ENCODE peak calls at places on chromosomes 16 and 17, in four cellular contexts. W, B, Z and N are unnamed samples.

GRCh38 chr17:43634681-43635125 is 27.0 kb downstream of the MEOX1 start:
- DNase-seq in B (no peak), Z (no peak), W (no peak), N (no peak)

GRCh38 chr17:41785091-41785875 is 1.2 kb downstream of the JUP start:
- DNase-seq in B (no peak), Z (peak), W (no peak), N (peak)

GRCh38 chr16:85687651-85688471 is 893 bp downstream of the GINS2 start:
- DNase-seq in B (no peak), Z (no peak), W (no peak), N (no peak)

GRCh38 chr17:33871720-33872535 is 383.2 kb upstream of the CCL2 start:
- DNase-seq in B (no peak), Z (peak), W (no peak), N (no peak)

GRCh38 chr16:79391395-79391794 is 209.1 kb downstream of the MAF start:
- DNase-seq in B (no peak), Z (no peak), W (no peak), N (no peak)

GRCh38 chr17:4802228-4802627 is at the start of gene C17orf114:
- DNase-seq in B (no peak), W (no peak), Z (no peak), N (no peak)

GRCh38 chr17:70913086-70913485 is 743.8 kb downstream of the KCNJ2 start:
- DNase-seq in W (no peak), B (no peak), Z (no peak), N (no peak)

GRCh38 chr16:86080131-86080875 is 181.3 kb downstream of the IRF8 start:
- DNase-seq in W (no peak), Z (no peak), B (no peak), N (no peak)

GRCh38 chr16:17448640-17449638 is 21.8 kb downstream of the XYLT1 start:
- DNase-seq in B (no peak), W (no peak), Z (no peak), N (peak)

GRCh38 chr17:16398270-16399267 is 16.8 kb upstream of the TRPV2 start:
- DNase-seq in Z (peak), W (peak), B (peak), N (no peak)

GRCh38 chr16:88338896-88339295 is 43.9 kb upstream of the ZNF469 start:
- DNase-seq in B (no peak), Z (no peak), W (no peak), N (no peak)

GRCh38 chr17:49386373-49386772 is 24.3 kb upstream of the ZNF652 start:
- DNase-seq in B (no peak), Z (no peak), W (no peak), N (no peak)

DNA sequence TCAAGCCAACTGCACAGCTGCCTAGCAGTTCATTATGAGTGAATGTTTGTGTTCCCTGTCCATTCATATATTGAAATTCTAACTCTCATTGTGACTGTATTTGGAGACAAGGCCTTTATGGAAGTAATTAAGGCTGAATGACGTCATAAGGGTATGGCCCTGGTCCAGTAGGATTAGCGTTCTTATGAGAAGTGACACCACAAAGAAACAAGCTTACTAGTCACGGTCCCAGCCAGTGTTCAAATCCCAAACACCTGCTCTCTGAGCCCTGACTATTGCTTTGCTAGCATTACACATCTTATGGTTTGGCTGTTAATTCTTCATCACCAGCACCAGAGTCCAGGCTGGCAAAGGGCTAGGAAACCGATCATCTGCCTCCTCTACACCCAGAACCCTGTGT is 2.2 kb downstream of the ZNF668 start:
- DNase-seq in W (no peak), B (no peak), Z (no peak), N (no peak)
- TF ChIP-seq SPI1 in W (no peak), B (no peak), Z (no peak), N (no peak)

GRCh38 chr16:57007530-57007929 is 18.2 kb downstream of the NLRC5 start:
- DNase-seq in W (no peak), Z (no peak), B (no peak), N (no peak)
- TF ChIP-seq SPI1 in W (no peak), Z (no peak), B (no peak), N (no peak)

GRCh38 chr17:36858119-36859002 is 78.9 kb upstream of the LHX1 start:
- DNase-seq in Z (no peak), W (no peak), B (no peak), N (no peak)
- TF ChIP-seq SPI1 in Z (no peak), W (no peak), B (no peak), N (no peak)

GRCh38 chr17:37488607-37489196 is 989 bp upstream of the DUSP14 start:
- DNase-seq in Z (peak), B (no peak), W (peak), N (peak)

GRCh38 chr17:37490638-37491614 is 1.2 kb downstream of the DUSP14 start:
- DNase-seq in B (no peak), Z (peak), W (no peak), N (peak)

GRCh38 chr17:37489197-37490001 is at the start of gene DUSP14:
- DNase-seq in Z (peak), B (no peak), W (peak), N (peak)

GRCh38 chr17:37488009-37488604 is 1.6 kb upstream of the DUSP14 start:
- DNase-seq in Z (peak), B (no peak), W (no peak), N (peak)

GRCh38 chr17:37490022-37490587 is 414 bp downstream of the DUSP14 start:
- DNase-seq in W (peak), Z (no peak), B (no peak), N (peak)
- TF ChIP-seq SPI1 in W (no peak), Z (no peak), B (no peak), N (no peak)

GRCh38 chr16:27231692-27232060 is 28.4 kb downstream of the KDM8 start:
- DNase-seq in Z (no peak), B (no peak), W (no peak), N (no peak)

GRCh38 chr16:27232061-27232841 is 28.9 kb downstream of the KDM8 start:
- DNase-seq in B (peak), W (no peak), Z (no peak), N (peak)

GRCh38 chr16:27229891-27230470 is 26.7 kb downstream of the KDM8 start:
- DNase-seq in Z (no peak), B (no peak), W (no peak), N (no peak)

GRCh38 chr16:27228621-27229501 is 25.5 kb downstream of the KDM8 start:
- DNase-seq in W (no peak), B (no peak), Z (no peak), N (peak)

DNA sequence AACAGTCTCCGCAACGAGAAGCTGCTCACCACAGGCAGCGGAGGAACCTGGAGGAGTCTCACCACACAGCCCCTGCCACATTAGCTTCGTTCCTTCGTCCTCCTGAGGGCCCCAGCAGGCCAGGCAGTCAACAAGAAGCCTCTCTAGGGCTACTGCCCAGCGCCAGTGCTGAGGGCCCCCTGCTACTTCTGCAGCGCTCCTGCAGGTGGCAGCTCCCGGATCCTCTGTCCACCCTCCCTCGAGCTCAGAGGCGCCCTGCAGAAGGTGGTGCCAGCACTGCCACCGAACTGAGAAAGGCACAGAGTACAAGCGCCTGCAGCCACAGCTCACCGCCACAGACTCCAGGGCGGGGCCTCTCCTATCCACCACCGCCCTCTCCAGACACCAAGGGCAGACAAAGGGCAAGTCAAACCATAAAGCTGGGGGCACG is 27.3 kb downstream of the KDM8 start:
- DNase-seq in W (no peak), B (no peak), Z (no peak), N (peak)
- TF ChIP-seq SPI1 in W (no peak), B (no peak), Z (no peak), N (no peak)

GRCh38 chr16:23298290-23298689 is 3.8 kb upstream of the SCNN1B start:
- DNase-seq in B (no peak), W (no peak), Z (no peak), N (no peak)

GRCh38 chr16:23303685-23304084 is 1.6 kb downstream of the SCNN1B start:
- DNase-seq in W (no peak), B (no peak), Z (no peak), N (no peak)

GRCh38 chr16:23304620-23305019 is 2.5 kb downstream of the SCNN1B start:
- DNase-seq in Z (no peak), W (no peak), B (no peak), N (no peak)

GRCh38 chr16:23302045-23302956 is at the start of gene SCNN1B:
- DNase-seq in Z (no peak), B (no peak), W (no peak), N (no peak)

DNA sequence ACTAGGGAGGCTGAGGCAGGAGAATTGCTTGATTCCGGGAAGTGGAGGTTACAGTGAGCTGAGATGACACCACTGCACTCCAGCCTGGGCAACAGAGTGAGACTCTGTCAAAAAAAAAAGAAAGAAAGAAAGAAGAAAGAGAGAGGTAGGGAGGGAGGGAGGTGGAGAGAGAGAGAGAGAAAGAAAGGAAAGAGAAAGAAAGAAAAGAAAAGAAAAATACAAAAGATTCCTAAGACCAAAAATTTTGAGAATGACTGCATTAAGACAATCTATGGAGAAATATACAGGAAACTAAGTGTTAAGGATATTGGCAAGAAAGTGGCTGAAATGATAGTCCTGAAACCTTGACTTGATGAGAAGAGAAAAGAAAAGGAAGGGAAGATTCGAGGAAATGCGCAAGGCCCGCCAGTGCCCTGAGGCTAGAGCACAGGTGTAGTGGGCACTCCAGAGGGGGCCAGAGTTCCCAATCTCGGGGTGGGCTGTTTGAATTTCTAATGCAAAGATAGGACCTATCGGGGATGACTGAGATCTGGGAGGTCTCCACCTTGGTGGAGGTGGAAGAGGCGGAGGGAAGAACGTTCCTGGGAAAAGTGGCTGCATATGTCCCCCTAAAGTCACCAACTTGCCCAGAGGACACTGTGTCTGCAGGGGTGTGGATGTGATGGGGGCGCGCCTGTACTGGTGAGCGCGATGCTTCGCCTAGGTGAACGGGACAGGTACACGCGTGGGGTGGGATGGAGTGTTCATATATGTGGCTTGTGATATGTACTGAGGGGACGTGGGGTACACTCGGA is 654 bp upstream of the SCNN1B start:
- DNase-seq in B (no peak), Z (no peak), W (no peak), N (no peak)
- TF ChIP-seq SPI1 in B (no peak), Z (no peak), W (no peak), N (no peak)

GRCh38 chr16:83533193-83533592 is 274.6 kb upstream of the HSBP1 start:
- DNase-seq in Z (no peak), B (no peak), W (no peak), N (no peak)
- TF ChIP-seq SPI1 in Z (no peak), B (no peak), W (no peak), N (no peak)

GRCh38 chr17:82242977-82243647 is 14.3 kb downstream of the SLC16A3 start:
- DNase-seq in W (no peak), B (no peak), Z (no peak), N (no peak)
- TF ChIP-seq SPI1 in W (no peak), B (no peak), Z (no peak), N (no peak)